ENCODE peak calls at places on chromosome 16, in eight cellular contexts. B is transverse colon, K is H54, P is body of pancreas, R is ovary, C is stomach, V is tibial nerve, G is heart left ventricle. W is an unnamed sample.

GRCh38 chr16:4350787-4351659 is at the start of gene PAM16:
- DNase-seq in B (peak), P (peak), R (peak), G (peak), K (peak), C (peak), V (peak), W (peak)

GRCh38 chr16:70018254-70018653 is 67.1 kb downstream of the CLEC18A start:
- DNase-seq in K (peak), B (peak), R (no peak), P (no peak), C (no peak), V (no peak), G (peak), W (no peak)

GRCh38 chr16:69324585-69325253 is 5.7 kb downstream of the PDF start:
- DNase-seq in C (no peak), B (no peak), R (no peak), P (no peak), G (no peak), V (no peak), K (no peak), W (no peak)

GRCh38 chr16:64751906-64752305 is 370.0 kb downstream of the CDH11 start:
- DNase-seq in P (no peak), R (no peak), C (no peak), B (no peak), G (no peak), V (no peak), K (no peak), W (no peak)

GRCh38 chr16:81717662-81718189 is 61.4 kb upstream of the PLCG2 start:
- DNase-seq in K (no peak), B (no peak), V (no peak), P (no peak), G (no peak), R (no peak), C (no peak), W (no peak)

GRCh38 chr16:24909856-24910255 is 64.1 kb downstream of the SLC5A11 start:
- DNase-seq in V (no peak), G (no peak), B (no peak), C (no peak), P (no peak), K (no peak), R (no peak), W (no peak)

GRCh38 chr16:52090080-52090479 is 456.9 kb downstream of the TOX3 start:
- DNase-seq in K (no peak), B (no peak), C (no peak), V (no peak), R (no peak), P (no peak), G (no peak), W (no peak)

GRCh38 chr16:89366561-89367537 is 123.5 kb downstream of the ANKRD11 start:
- DNase-seq in K (no peak), C (no peak), R (no peak), V (no peak), G (no peak), B (no peak), P (no peak), W (no peak)

GRCh38 chr16:57474671-57475661 is 11.3 kb downstream of the DOK4 start:
- DNase-seq in R (no peak), V (no peak), K (no peak), P (no peak), G (no peak), B (no peak), C (no peak), W (no peak)

GRCh38 chr16:10123141-10123540 is 59.1 kb downstream of the GRIN2A start:
- DNase-seq in C (no peak), G (no peak), R (no peak), K (no peak), V (no peak), B (no peak), P (no peak), W (no peak)

GRCh38 chr16:78462261-78463208 is 363.1 kb downstream of the WWOX start:
- DNase-seq in V (no peak), C (no peak), K (no peak), P (no peak), B (peak), G (no peak), R (no peak), W (no peak)

GRCh38 chr16:72637306-72637705 is 410.6 kb downstream of the ZFHX3 start:
- DNase-seq in P (no peak), K (peak), B (no peak), R (no peak), G (no peak), C (no peak), V (no peak), W (no peak)

GRCh38 chr16:21197115-21197514 is 14.3 kb downstream of the ZP2 start:
- DNase-seq in B (no peak), P (no peak), K (no peak), G (no peak), R (no peak), C (no peak), V (no peak), W (no peak)

GRCh38 chr16:11105038-11105903 is 150.7 kb downstream of the SOCS1 start:
- DNase-seq in C (no peak), R (no peak), G (no peak), P (no peak), B (peak), V (no peak), K (no peak), W (peak)

GRCh38 chr16:70804153-70804728 is 3.3 kb upstream of the VAC14 start:
- DNase-seq in C (no peak), P (no peak), V (no peak), B (no peak), G (no peak), R (no peak), K (peak), W (no peak)

GRCh38 chr16:56042416-56042815 is 148.9 kb upstream of the GNAO1 start:
- DNase-seq in P (no peak), V (no peak), B (no peak), R (no peak), K (no peak), G (no peak), C (no peak), W (no peak)

GRCh38 chr16:82456683-82457082 is 170.1 kb upstream of the CDH13 start:
- DNase-seq in C (peak), V (no peak), K (peak), G (peak), B (peak), R (no peak), P (peak), W (peak)

GRCh38 chr16:65024649-65025243 is 97.1 kb downstream of the CDH11 start:
- DNase-seq in C (no peak), B (no peak), K (no peak), V (no peak), G (no peak), R (no peak), P (no peak), W (no peak)

GRCh38 chr16:4359914-4360313 is 8.8 kb upstream of the PAM16 start:
- DNase-seq in V (no peak), B (no peak), G (no peak), K (no peak), C (no peak), P (no peak), R (no peak), W (no peak)

GRCh38 chr16:13426279-13426678 is 493.7 kb upstream of the ERCC4 start:
- DNase-seq in G (no peak), K (no peak), B (no peak), V (no peak), C (no peak), P (no peak), R (no peak), W (no peak)

GRCh38 chr16:12463961-12464360 is 339.7 kb downstream of the CPPED1 start:
- DNase-seq in R (no peak), B (no peak), V (no peak), K (no peak), P (no peak), C (no peak), G (no peak), W (no peak)

GRCh38 chr16:56262879-56263245 is 71.6 kb downstream of the GNAO1 start:
- DNase-seq in K (no peak), R (no peak), C (no peak), P (no peak), B (no peak), V (no peak), G (no peak), W (no peak)

GRCh38 chr16:11530171-11530940 is 56.4 kb downstream of the LITAF start:
- DNase-seq in C (no peak), B (no peak), R (no peak), G (no peak), K (peak), V (no peak), P (no peak), W (no peak)

GRCh38 chr16:27020031-27020430 is 46.7 kb upstream of the C16orf82 start:
- DNase-seq in C (no peak), G (no peak), K (no peak), P (no peak), R (no peak), B (no peak), V (no peak), W (no peak)

GRCh38 chr16:65600629-65601028 is 478.8 kb upstream of the CDH11 start:
- DNase-seq in C (no peak), B (no peak), V (no peak), K (no peak), P (no peak), G (no peak), R (no peak), W (no peak)

GRCh38 chr16:35141303-35141702 is 1681.9 kb downstream of the TP53TG3F start:
- DNase-seq in G (no peak), P (no peak), R (no peak), K (no peak), B (no peak), C (no peak), V (no peak), W (no peak)

GRCh38 chr16:89422905-89423630 is 67.3 kb downstream of the ANKRD11 start:
- DNase-seq in V (no peak), R (no peak), K (peak), P (no peak), C (no peak), G (no peak), B (no peak), W (no peak)

GRCh38 chr16:67110136-67110847 is 551 bp downstream of the PHAF1 start:
- DNase-seq in K (no peak), R (no peak), V (no peak), C (no peak), P (no peak), B (no peak), G (no peak), W (no peak)

GRCh38 chr16:66342294-66342900 is 24.1 kb upstream of the CDH5 start:
- DNase-seq in P (no peak), G (no peak), V (no peak), C (no peak), R (no peak), K (peak), B (no peak), W (no peak)

GRCh38 chr16:90022209-90023077 is 3.2 kb upstream of the DBNDD1 start:
- DNase-seq in C (peak), K (peak), B (peak), P (peak), V (peak), R (peak), G (peak), W (peak)

GRCh38 chr16:9112166-9112843 is 20.9 kb downstream of the HAPSTR1 start:
- DNase-seq in R (no peak), K (no peak), P (no peak), V (no peak), G (no peak), B (no peak), C (no peak), W (no peak)

GRCh38 chr16:21593530-21594289 is 5.7 kb upstream of the METTL9 start:
- DNase-seq in P (no peak), B (no peak), G (no peak), V (no peak), C (no peak), K (no peak), R (no peak), W (no peak)

GRCh38 chr16:4415538-4416199 is 727 bp downstream of the CORO7 start:
- DNase-seq in K (no peak), R (no peak), B (peak), G (peak), V (no peak), P (no peak), C (peak), W (no peak)

GRCh38 chr16:77374384-77374783 is 60.5 kb downstream of the ADAMTS18 start:
- DNase-seq in V (no peak), B (no peak), G (no peak), R (no peak), K (no peak), P (no peak), C (no peak), W (no peak)

GRCh38 chr16:67594256-67594915 is 32.1 kb downstream of the CTCF start:
- DNase-seq in G (no peak), V (no peak), R (no peak), K (no peak), P (no peak), B (no peak), C (no peak), W (no peak)

GRCh38 chr16:7921360-7921759 is 588.7 kb downstream of the RBFOX1 start:
- DNase-seq in R (no peak), B (no peak), V (no peak), K (no peak), P (no peak), C (no peak), G (no peak), W (no peak)

GRCh38 chr16:1533443-1533951 is at the start of gene TMEM204:
- DNase-seq in C (peak), R (peak), G (peak), V (peak), K (no peak), P (peak), B (peak), W (peak)
- TF ChIP-seq POLR2A in C (no peak), R (no peak), G (no peak), V (peak), K (no peak), P (no peak), B (peak), W (peak)

GRCh38 chr16:1413684-1414531 is 596 bp downstream of the UNKL start:
- DNase-seq in B (peak), P (peak), G (no peak), R (peak), K (no peak), V (no peak), C (peak), W (no peak)
- TF ChIP-seq POLR2A in B (peak), P (no peak), G (no peak), R (no peak), K (no peak), V (no peak), C (no peak), W (no peak)

GRCh38 chr16:23902223-23903000 is 66.6 kb downstream of the PRKCB start:
- DNase-seq in C (no peak), K (no peak), B (no peak), V (no peak), R (no peak), G (no peak), P (no peak), W (no peak)
- TF ChIP-seq POLR2A in C (no peak), K (no peak), B (no peak), V (no peak), R (no peak), G (no peak), P (no peak), W (no peak)

DNA sequence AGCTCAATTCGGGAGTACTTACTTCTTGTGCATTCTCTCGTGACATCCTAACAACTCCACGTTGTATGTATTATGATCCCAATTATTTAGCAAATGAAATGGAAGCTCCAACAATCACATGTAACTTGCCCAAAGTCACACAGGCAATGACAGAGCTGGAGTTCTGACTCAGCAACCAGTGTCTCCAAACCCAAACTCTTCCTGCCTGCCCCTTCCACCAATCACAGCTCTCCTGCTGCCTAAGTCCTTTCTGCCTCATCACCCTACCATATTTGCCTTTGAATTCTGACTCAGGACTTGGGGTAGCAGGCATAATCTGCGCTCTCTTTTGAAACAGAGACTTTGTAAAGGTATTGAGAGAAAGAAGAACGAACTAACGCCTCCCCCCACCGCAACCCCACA is 245.2 kb upstream of the MAF start:
- DNase-seq in V (no peak), G (no peak), K (no peak), P (no peak), B (no peak), R (no peak), C (no peak), W (no peak)
- TF ChIP-seq POLR2A in V (no peak), G (no peak), K (no peak), P (no peak), B (no peak), R (no peak), C (no peak), W (no peak)

DNA sequence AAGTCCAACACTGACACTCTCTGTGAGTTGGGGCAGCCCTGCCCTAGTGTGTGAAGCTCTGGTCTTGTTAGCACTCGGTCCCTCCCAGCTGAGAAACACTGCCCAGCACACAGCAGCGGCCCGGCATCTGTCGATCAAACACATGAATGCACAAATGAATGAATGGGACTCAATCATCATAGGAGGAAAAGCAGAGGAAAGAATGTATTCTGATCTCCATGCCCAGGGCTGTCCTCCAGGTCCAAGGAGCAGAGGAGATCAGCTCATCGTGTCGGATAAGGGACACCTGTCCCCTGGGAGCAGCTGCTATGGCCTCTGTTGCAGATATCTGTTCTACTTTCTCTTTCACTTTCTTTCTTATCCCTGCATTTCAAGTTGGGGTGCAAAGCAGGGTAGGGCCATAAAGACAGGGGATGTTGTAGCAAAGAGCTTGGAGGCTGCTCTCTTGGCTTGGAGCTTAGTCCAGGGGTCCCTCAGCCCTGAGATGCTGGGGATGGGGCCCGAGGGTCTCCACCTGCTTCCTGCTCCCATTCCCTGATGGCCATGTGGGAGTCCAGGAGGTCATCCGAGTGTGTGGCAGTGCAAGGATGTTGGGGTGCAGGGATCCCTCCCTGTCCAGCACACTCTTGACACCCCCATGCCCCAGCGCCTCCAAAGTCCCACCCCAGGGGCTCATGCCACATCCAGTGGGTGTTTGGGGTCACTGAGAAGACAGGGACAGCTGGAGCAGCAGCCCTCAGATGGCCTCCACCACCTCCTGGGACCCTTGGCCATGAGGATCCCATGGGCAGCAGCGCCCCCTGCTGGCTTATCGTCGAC is 88.2 kb downstream of the IRF8 start:
- DNase-seq in C (no peak), K (peak), G (no peak), V (no peak), B (peak), R (no peak), P (no peak), W (no peak)
- TF ChIP-seq POLR2A in C (no peak), K (no peak), G (no peak), V (no peak), B (peak), R (no peak), P (no peak), W (no peak)

GRCh38 chr16:61150351-61150750 is 885.9 kb downstream of the CDH8 start:
- DNase-seq in C (no peak), G (no peak), V (no peak), R (no peak), K (no peak), P (no peak), B (no peak), W (no peak)
- TF ChIP-seq POLR2A in C (no peak), G (no peak), V (no peak), R (no peak), K (no peak), P (no peak), B (no peak), W (no peak)

GRCh38 chr16:6861136-6861535 is 471.5 kb upstream of the RBFOX1 start:
- DNase-seq in B (no peak), R (no peak), G (no peak), K (no peak), C (no peak), P (no peak), V (no peak), W (no peak)
- TF ChIP-seq POLR2A in B (no peak), R (no peak), G (no peak), K (no peak), C (no peak), P (no peak), V (no peak), W (no peak)

DNA sequence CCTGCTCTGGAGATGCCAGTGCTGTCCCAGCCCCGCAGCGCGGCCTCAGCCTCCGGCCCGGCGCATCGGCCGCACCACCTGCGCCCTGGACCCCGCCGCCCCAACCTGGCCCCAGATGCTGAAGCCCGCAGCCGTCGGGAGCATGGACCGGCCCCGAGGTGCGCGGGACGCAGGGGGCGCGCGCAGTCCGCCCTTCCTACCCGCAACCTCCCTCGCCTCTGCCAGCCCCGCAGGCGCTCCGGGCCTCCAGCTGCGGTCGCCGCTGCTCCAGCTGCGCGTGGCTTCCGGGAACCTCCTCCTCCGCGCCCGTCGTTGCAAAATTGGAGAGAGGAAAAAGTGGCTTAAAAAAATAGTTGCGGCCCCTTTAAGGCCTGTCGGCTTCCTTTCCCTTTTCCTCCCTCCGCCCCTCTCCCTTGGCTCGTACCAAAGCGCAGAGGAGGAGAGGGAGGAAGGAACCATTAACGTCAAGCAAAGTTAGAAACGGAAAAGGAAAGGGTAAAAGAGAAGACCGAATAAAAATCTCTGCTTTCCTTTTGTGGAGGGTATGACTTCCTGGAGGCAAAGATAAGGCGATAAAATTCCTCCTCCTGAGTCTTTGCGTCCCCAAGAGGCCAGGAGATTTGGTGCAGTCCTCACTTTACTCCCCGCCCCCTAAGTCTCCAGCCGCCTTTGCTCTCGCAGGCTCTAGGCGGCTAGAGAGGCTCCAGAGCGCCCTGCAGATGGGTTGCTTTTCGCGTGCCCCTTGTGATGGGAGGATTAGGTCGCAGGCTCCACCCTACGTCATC is at the start of gene CDIPT:
- DNase-seq in V (peak), B (peak), C (peak), R (peak), P (peak), K (peak), G (peak), W (peak)
- TF ChIP-seq POLR2A in V (no peak), B (peak), C (no peak), R (no peak), P (peak), K (peak), G (no peak), W (peak)